ENCODE peak calls at places on chromosomes 16 and 17, in four cellular contexts. D is HFFc6; J is frontal cortex; Y is CD8-positive, alpha-beta memory T cell. N is an unnamed sample.

GRCh38 chr17:65801513-65801912 is 240.1 kb upstream of the AXIN2 start:
- DNase-seq in J (no peak), D (no peak), Y (no peak), N (no peak)

GRCh38 chr17:40422990-40423611 is 5.4 kb upstream of the TOP2A start:
- DNase-seq in J (no peak), D (no peak), Y (no peak), N (no peak)

GRCh38 chr17:76635659-76636360 is 7.7 kb downstream of the ST6GALNAC1 start:
- DNase-seq in J (no peak), Y (no peak), D (peak; percentile 85), N (no peak)

GRCh38 chr17:60421273-60422161 is 772 bp upstream of the CHCT1 start:
- DNase-seq in J (peak; percentile 79), D (no peak), Y (peak; percentile 70), N (peak; percentile 61)

GRCh38 chr17:5948811-5949210 is 121.4 kb upstream of the WSCD1 start:
- DNase-seq in J (no peak), Y (no peak), D (no peak), N (no peak)

GRCh38 chr17:75846701-75847594 is 2.7 kb upstream of the UNC13D start:
- DNase-seq in D (no peak), J (no peak), Y (no peak), N (no peak)

GRCh38 chr17:3963214-3964201 is 729 bp downstream of the ATP2A3 start:
- DNase-seq in Y (peak; percentile 85), J (no peak), D (no peak), N (peak; percentile 67)

GRCh38 chr17:77999413-78000173 is 41.1 kb downstream of the TNRC6C start:
- DNase-seq in J (no peak), D (peak; percentile 15), Y (no peak), N (no peak)

GRCh38 chr17:52105601-52106000 is 52.9 kb downstream of the CA10 start:
- DNase-seq in J (no peak), Y (no peak), D (no peak), N (no peak)

GRCh38 chr17:82602487-82602886 is 45.8 kb downstream of the WDR45B start:
- DNase-seq in D (no peak), J (no peak), Y (no peak), N (no peak)

GRCh38 chr16:1049976-1050247 is 22.6 kb upstream of the SSTR5 start:
- DNase-seq in D (no peak), J (no peak), Y (no peak), N (no peak)

GRCh38 chr16:67959520-67959919 is 8.9 kb downstream of the SLC12A4 start:
- DNase-seq in D (peak; percentile 46), Y (no peak), J (peak; percentile 68), N (no peak)

GRCh38 chr17:39724731-39725130 is 5.6 kb downstream of the MIEN1 start:
- DNase-seq in D (no peak), J (no peak), Y (no peak), N (no peak)

GRCh38 chr16:11401161-11402050 is 56.1 kb downstream of the RMI2 start:
- DNase-seq in Y (no peak), D (no peak), J (no peak), N (no peak)

GRCh38 chr17:74852237-74853047 is 7.2 kb downstream of the GRIN2C start:
- DNase-seq in J (no peak), D (no peak), Y (peak; percentile 45), N (peak; percentile 59)

GRCh38 chr16:55949518-55949917 is 74.3 kb upstream of the CES5A start:
- DNase-seq in Y (no peak), J (no peak), D (peak; percentile 13), N (no peak)

GRCh38 chr17:44038604-44039007 is 23.8 kb upstream of the TMEM101 start:
- DNase-seq in Y (no peak), J (no peak), D (no peak), N (no peak)

GRCh38 chr16:75464130-75464918 is at the start of gene TMEM170A:
- DNase-seq in J (peak; percentile 96), Y (peak; percentile 99), D (peak; percentile 99), N (peak; percentile 98)

GRCh38 chr17:7405413-7405881 is 1.6 kb upstream of the TMEM256 start:
- DNase-seq in Y (no peak), D (no peak), J (no peak), N (no peak)

GRCh38 chr17:18038149-18038850 is 668 bp downstream of the ATPAF2 start:
- DNase-seq in Y (no peak), D (peak; percentile 20), J (no peak), N (no peak)

GRCh38 chr16:9099131-9099625 is 7.7 kb downstream of the HAPSTR1 start:
- DNase-seq in Y (no peak), J (no peak), D (peak; percentile 60), N (no peak)

GRCh38 chr17:78979780-78980623 is at the start of gene LGALS3BP:
- DNase-seq in D (peak; percentile 51), Y (peak; percentile 52), J (peak; percentile 82), N (peak; percentile 45)

N was measured in naive thymus-derived CD8-positive, alpha-beta T cell.